ENCODE peak calls at places on chromosomes 13 and 19, in nine cellular contexts. X is LHCN-M2, Y is NCI-H748 treated with DMSO at 0.1 percent for 48 hours, A is anterior cingulate cortex, B is NCI-H1105 treated with DMSO at 0.1 percent for 48 hours, I is GM04504, Q is A549, P is cardiac muscle cell, H is T-helper 2 cell. F is an unnamed sample.

GRCh38 chr13:35164324-35164932 is 222.4 kb downstream of the NBEA start:
- DNase-seq in A (no peak), Y (peak; percentile 77), H (no peak), I (no peak), Q (peak; percentile 38), X (peak; percentile 31), P (peak; percentile 54), B (peak; percentile 61), F (no peak)

GRCh38 chr19:13164370-13165090 is 14.3 kb downstream of the IER2 start:
- DNase-seq in Q (peak; percentile 91), A (peak; percentile 46), I (no peak), H (peak; percentile 49), Y (peak; percentile 29), B (peak; percentile 5), P (peak; percentile 57), X (peak; percentile 64), F (peak; percentile 31)

GRCh38 chr13:88031980-88032562 is 360.9 kb downstream of the SLITRK5 start:
- DNase-seq in P (no peak), H (no peak), Q (no peak), Y (no peak), X (no peak), B (no peak), I (peak; percentile 21), A (no peak), F (no peak)

GRCh38 chr19:14497347-14497921 is 1.5 kb upstream of the GIPC1 start:
- DNase-seq in A (peak; percentile 64), H (no peak), X (no peak), I (no peak), B (no peak), P (peak; percentile 33), Q (peak; percentile 56), Y (no peak), F (no peak)

GRCh38 chr19:5448374-5448773 is 6.8 kb upstream of the ZNRF4 start:
- DNase-seq in P (no peak), B (peak; percentile 23), Q (no peak), I (no peak), Y (peak; percentile 24), H (no peak), X (no peak), A (no peak), F (no peak)

GRCh38 chr13:33262069-33262487 is 23.5 kb downstream of the STARD13 start:
- DNase-seq in A (peak; percentile 19), X (peak; percentile 73), H (no peak), Q (no peak), I (no peak), Y (peak; percentile 84), P (no peak), B (peak; percentile 37), F (no peak)

GRCh38 chr19:12669272-12670158 is 2.9 kb downstream of the WDR83 start:
- DNase-seq in H (peak; percentile 68), Q (peak; percentile 89), I (peak; percentile 62), B (peak; percentile 82), Y (peak; percentile 52), P (peak; percentile 85), X (peak; percentile 79), A (peak; percentile 75), F (peak; percentile 61)

GRCh38 chr13:20525144-20525600 is 485 bp downstream of the CRYL1 start:
- DNase-seq in I (no peak), B (peak; percentile 11), Y (peak; percentile 38), X (peak; percentile 4), P (peak; percentile 29), H (no peak), Q (no peak), A (peak; percentile 56), F (no peak)

GRCh38 chr13:35979378-35979911 is 151.7 kb downstream of the DCLK1 start:
- DNase-seq in H (no peak), I (peak; percentile 92), P (no peak), B (no peak), Y (no peak), A (peak; percentile 8), Q (no peak), X (peak; percentile 96), F (no peak)

GRCh38 chr13:104414181-104414580 is 1348.0 kb upstream of the SLC10A2 start:
- DNase-seq in H (no peak), A (no peak), Y (no peak), I (no peak), B (no peak), X (no peak), Q (no peak), P (no peak), F (no peak)

GRCh38 chr13:32903720-32904119 is 112.5 kb upstream of the KL start:
- DNase-seq in Q (no peak), P (no peak), I (no peak), A (no peak), Y (no peak), X (no peak), H (no peak), B (no peak), F (no peak)

GRCh38 chr19:22144394-22144793 is 52.4 kb downstream of the ZNF676 start:
- DNase-seq in H (no peak), I (no peak), B (no peak), Q (peak; percentile 30), Y (no peak), P (peak; percentile 21), A (no peak), X (peak; percentile 3), F (no peak)

GRCh38 chr13:26019881-26020535 is 31.8 kb downstream of the SHISA2 start:
- DNase-seq in H (no peak), I (peak; percentile 3), Y (no peak), B (no peak), P (no peak), Q (no peak), X (peak; percentile 83), A (no peak), F (no peak)

GRCh38 chr19:6551607-6552450 is 21.0 kb downstream of the TNFSF9 start:
- DNase-seq in Y (no peak), A (no peak), I (no peak), H (peak; percentile 67), B (no peak), Q (peak; percentile 61), P (peak; percentile 72), X (no peak), F (no peak)

GRCh38 chr19:17309198-17309961 is at the start of gene DDA1:
- DNase-seq in A (peak; percentile 98), Q (peak; percentile 99), P (peak; percentile 100), Y (peak; percentile 94), H (peak; percentile 99), X (peak; percentile 100), B (peak; percentile 100), I (peak; percentile 100), F (peak; percentile 99)

GRCh38 chr19:56918682-56919307 is 78.3 kb upstream of the PEG3 start:
- DNase-seq in B (no peak), I (no peak), Q (no peak), X (no peak), H (no peak), P (no peak), Y (no peak), A (no peak), F (no peak)

GRCh38 chr19:56170261-56170660 is 5.5 kb upstream of the GALP start:
- DNase-seq in P (no peak), Q (peak; percentile 73), A (no peak), Y (no peak), I (no peak), H (no peak), X (peak; percentile 16), B (no peak), F (peak; percentile 16)

GRCh38 chr19:49491030-49491803 is 3.8 kb downstream of the RPL13A start:
- DNase-seq in Q (no peak), A (no peak), B (no peak), P (no peak), X (no peak), Y (no peak), I (no peak), H (no peak), F (no peak)

GRCh38 chr19:45763691-45764294 is 5.3 kb downstream of the SIX5 start:
- DNase-seq in Y (no peak), H (no peak), B (no peak), Q (no peak), I (no peak), P (no peak), A (no peak), X (no peak), F (no peak)

GRCh38 chr19:34253711-34254551 is 423 bp upstream of the GARRE1 start:
- DNase-seq in H (peak; percentile 69), Q (no peak), X (peak; percentile 49), A (peak; percentile 88), I (peak; percentile 18), P (peak; percentile 93), B (peak; percentile 58), Y (no peak), F (no peak)

GRCh38 chr13:76707360-76707759 is 178.8 kb downstream of the KCTD12 start:
- DNase-seq in Q (no peak), H (no peak), Y (no peak), B (no peak), X (peak; percentile 62), A (no peak), P (no peak), I (no peak), F (no peak)

GRCh38 chr13:43444085-43444484 is 342.7 kb downstream of the ENOX1 start:
- DNase-seq in Q (no peak), X (no peak), B (no peak), I (no peak), Y (no peak), P (no peak), H (no peak), A (no peak), F (no peak)

GRCh38 chr13:71524245-71525002 is 342.6 kb downstream of the DACH1 start:
- DNase-seq in A (no peak), H (no peak), Y (no peak), X (no peak), I (no peak), Q (no peak), B (peak; percentile 85), P (no peak), F (no peak)

GRCh38 chr19:55066107-55066709 is 3.3 kb upstream of the RDH13 start:
- DNase-seq in Q (no peak), H (no peak), B (no peak), Y (no peak), P (no peak), I (no peak), A (no peak), X (no peak), F (no peak)

GRCh38 chr19:17757125-17757524 is 5.8 kb downstream of the FCHO1 start:
- DNase-seq in A (peak; percentile 96), H (no peak), X (peak; percentile 33), P (no peak), Q (peak; percentile 52), Y (no peak), B (peak; percentile 82), I (no peak), F (no peak)

GRCh38 chr19:17743874-17744273 is 7.4 kb upstream of the FCHO1 start:
- DNase-seq in I (no peak), B (no peak), P (no peak), H (no peak), Q (peak; percentile 64), Y (no peak), A (no peak), X (peak; percentile 38), F (no peak)

GRCh38 chr19:13953021-13953531 is 767 bp downstream of the DCAF15 start:
- DNase-seq in A (no peak), P (no peak), H (no peak), Y (no peak), I (peak; percentile 52), X (peak; percentile 59), Q (peak; percentile 53), B (no peak), F (no peak)

GRCh38 chr19:51000981-51001380 is 423 bp downstream of the KLK8 start:
- DNase-seq in I (no peak), Y (no peak), X (no peak), Q (no peak), H (no peak), P (no peak), B (no peak), A (no peak), F (no peak)

GRCh38 chr19:38596057-38596981 is 21.4 kb downstream of the MAP4K1 start:
- DNase-seq in B (peak; percentile 48), A (no peak), Y (peak; percentile 94), Q (peak; percentile 84), P (peak; percentile 90), H (no peak), I (no peak), X (no peak), F (peak; percentile 86)

GRCh38 chr19:33157906-33158305 is 26.0 kb downstream of the WDR88 start:
- DNase-seq in Y (no peak), P (no peak), A (no peak), B (no peak), H (no peak), X (no peak), I (no peak), Q (no peak), F (no peak)

GRCh38 chr13:20814224-20814910 is 40.6 kb upstream of the EEF1AKMT1 start:
- DNase-seq in H (no peak), Q (peak; percentile 46), X (peak; percentile 95), A (no peak), I (peak; percentile 88), B (peak; percentile 80), Y (no peak), P (peak; percentile 69), F (no peak)

F was measured in NCI-H774.